ENCODE peak calls at places on chromosomes 6 and 20, in seven cellular contexts. Z is hepatocyte, G is astrocyte, D is GM23248, O is endothelial cell of umbilical vein, J is fibroblast of lung, B is K562. F is an unnamed sample.

GRCh38 chr20:38883081-38883980 is 42.9 kb upstream of the FAM83D start:
- DNase-seq in J (no peak), D (peak), O (no peak), B (no peak), G (no peak), Z (no peak), F (no peak)

GRCh38 chr6:11909696-11910132 is 102.4 kb upstream of the HIVEP1 start:
- DNase-seq in D (peak), G (peak), O (no peak), Z (no peak), B (no peak), J (no peak), F (peak)

GRCh38 chr6:96907498-96907897 is 9.8 kb upstream of the NDUFAF4 start:
- DNase-seq in O (no peak), J (peak), B (no peak), G (peak), D (peak), Z (no peak), F (no peak)

GRCh38 chr6:72649032-72649984 is 27.4 kb downstream of the KCNQ5 start:
- DNase-seq in G (peak), Z (no peak), B (no peak), D (peak), J (peak), O (peak), F (peak)

GRCh38 chr6:129007819-129008218 is 124.9 kb downstream of the LAMA2 start:
- DNase-seq in J (no peak), Z (no peak), G (no peak), D (no peak), O (no peak), B (no peak), F (no peak)

GRCh38 chr6:85346196-85346595 is 103.7 kb upstream of the NT5E start:
- DNase-seq in D (no peak), B (no peak), J (no peak), O (no peak), Z (no peak), G (no peak), F (no peak)

GRCh38 chr6:124947821-124948451 is 14.3 kb upstream of the RNF217 start:
- DNase-seq in O (no peak), Z (no peak), D (peak), G (peak), B (no peak), J (peak), F (peak)

GRCh38 chr6:30974488-30975252 is 8.8 kb upstream of the MUC21 start:
- DNase-seq in Z (no peak), D (no peak), B (peak), G (no peak), O (no peak), J (no peak), F (peak)

GRCh38 chr20:31573555-31574295 is 31.4 kb upstream of the ID1 start:
- DNase-seq in D (peak), B (peak), J (no peak), Z (peak), G (no peak), O (peak), F (no peak)

GRCh38 chr6:109660526-109660925 is 30.5 kb downstream of the AK9 start:
- DNase-seq in Z (no peak), D (no peak), B (no peak), G (no peak), J (no peak), O (no peak), F (peak)

GRCh38 chr20:45913105-45913504 is 1.1 kb upstream of the PLTP start:
- DNase-seq in J (no peak), D (peak), B (no peak), G (no peak), Z (no peak), O (peak), F (no peak)

GRCh38 chr6:88558981-88559380 is 392.8 kb upstream of the CNR1 start:
- DNase-seq in J (no peak), D (no peak), Z (no peak), G (no peak), B (no peak), O (no peak), F (no peak)

GRCh38 chr20:38072885-38073284 is 39.3 kb downstream of the RPRD1B start:
- DNase-seq in J (no peak), G (no peak), O (no peak), B (no peak), D (no peak), Z (no peak), F (no peak)

GRCh38 chr6:104753251-104753650 is 106.5 kb downstream of the HACE1 start:
- DNase-seq in Z (no peak), D (no peak), B (no peak), J (no peak), G (no peak), O (no peak), F (no peak)

GRCh38 chr6:73722318-73723060 is 26.5 kb downstream of the CD109 start:
- DNase-seq in B (no peak), Z (no peak), G (peak), J (peak), O (peak), D (peak), F (peak)

GRCh38 chr6:30875244-30876038 is 8.9 kb upstream of the DDR1 start:
- DNase-seq in J (no peak), Z (no peak), O (no peak), D (no peak), G (no peak), B (peak), F (no peak)

GRCh38 chr6:126661646-126662045 is 321.7 kb downstream of the CENPW start:
- DNase-seq in J (peak), Z (no peak), O (no peak), G (peak), B (no peak), D (peak), F (peak)

GRCh38 chr6:136037885-136038460 is 186.5 kb downstream of the PDE7B start:
- DNase-seq in B (no peak), O (peak), D (peak), G (peak), J (peak), Z (peak), F (no peak)

GRCh38 chr6:12208190-12208589 is 82.0 kb upstream of the EDN1 start:
- DNase-seq in J (no peak), Z (no peak), D (peak), O (peak), G (no peak), B (no peak), F (peak)

GRCh38 chr20:62219101-62219991 is 732 bp downstream of the HRH3 start:
- DNase-seq in Z (no peak), O (no peak), J (no peak), D (peak), B (no peak), G (no peak), F (peak)
- TF ChIP-seq EZH2 in Z (peak), O (peak), J (peak), D (no peak), B (no peak), G (peak), F (no peak)

GRCh38 chr6:52186480-52186879 is 305 bp downstream of the IL17A start:
- DNase-seq in O (no peak), G (no peak), Z (no peak), D (no peak), B (no peak), J (no peak), F (no peak)
- TF ChIP-seq EZH2 in O (no peak), G (no peak), Z (no peak), D (no peak), B (no peak), J (no peak), F (no peak)

GRCh38 chr6:113301651-113302050 is 555.5 kb upstream of the MARCKS start:
- DNase-seq in Z (no peak), O (no peak), B (no peak), G (no peak), D (peak), J (no peak), F (peak)

GRCh38 chr6:113308266-113308665 is 548.9 kb upstream of the MARCKS start:
- DNase-seq in Z (no peak), B (no peak), G (no peak), D (no peak), J (no peak), O (no peak), F (no peak)

GRCh38 chr6:113306552-113307145 is 550.5 kb upstream of the MARCKS start:
- DNase-seq in Z (peak), O (peak), D (peak), B (peak), G (no peak), J (peak), F (peak)
- TF ChIP-seq EZH2 in Z (no peak), O (no peak), D (no peak), B (no peak), G (no peak), J (no peak), F (no peak)

DNA sequence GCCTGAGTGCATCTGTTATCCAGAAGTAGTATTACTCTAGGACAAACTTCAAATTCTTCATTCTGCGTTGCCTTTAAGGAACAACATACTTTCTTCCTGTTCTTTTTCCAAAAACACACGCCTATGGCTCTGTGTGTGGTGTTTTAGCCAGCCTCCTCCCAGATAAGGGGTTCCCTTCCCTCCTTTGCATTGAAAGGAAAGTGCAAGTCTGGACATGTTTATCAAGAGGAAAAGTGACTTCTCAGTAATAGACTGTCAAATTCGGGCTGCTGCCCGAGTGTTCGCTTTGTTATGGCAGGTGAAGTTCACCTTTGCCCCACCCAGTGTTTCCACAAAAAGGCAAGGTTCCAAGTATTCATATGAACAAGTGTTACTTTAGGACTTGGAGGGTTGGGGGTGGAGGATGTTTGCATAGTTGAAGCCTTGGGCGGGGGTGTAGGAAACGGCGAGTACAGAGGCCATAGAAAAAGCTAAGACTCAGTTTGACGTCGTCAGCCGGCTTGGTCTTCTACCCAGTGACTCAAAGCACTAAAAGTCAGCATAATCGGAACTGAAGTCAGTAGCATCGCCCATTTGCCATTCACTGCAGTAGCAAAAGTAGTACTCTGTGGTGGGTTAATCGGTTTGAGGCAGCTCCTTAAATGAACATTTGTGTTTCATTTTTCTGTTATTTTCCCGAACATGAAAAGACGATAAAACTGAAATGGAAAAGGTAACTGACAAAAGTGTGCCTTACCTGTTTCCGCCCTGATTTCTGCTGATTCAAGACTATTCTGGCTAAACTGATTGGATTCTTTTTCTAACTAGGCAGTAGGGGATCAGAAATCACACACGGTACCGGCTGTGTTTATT is 12.5 kb downstream of the PRDM1 start:
- DNase-seq in Z (peak), D (peak), O (peak), B (peak), J (peak), G (peak), F (peak)
- TF ChIP-seq EZH2 in Z (no peak), D (no peak), O (no peak), B (no peak), J (no peak), G (no peak), F (no peak)

DNA sequence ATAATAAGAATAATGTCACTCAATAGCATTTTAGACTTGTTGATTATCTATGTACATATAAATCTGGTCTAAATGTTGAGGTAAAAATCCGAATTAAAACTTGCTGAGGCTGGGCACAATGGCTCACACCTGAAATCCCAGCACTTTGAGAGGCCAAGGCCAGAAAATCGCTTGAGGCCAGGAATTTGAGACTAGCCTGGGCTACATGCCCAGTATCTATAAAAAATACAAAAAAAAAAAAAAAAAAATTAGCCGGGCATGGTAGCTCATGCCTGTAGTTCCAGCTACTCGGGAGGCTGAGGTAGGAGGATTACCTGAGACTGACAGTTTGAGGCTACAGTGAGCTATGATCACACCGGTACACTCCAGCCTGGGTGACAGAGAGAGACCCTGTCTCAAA is 34.2 kb upstream of the SUPT3H start:
- DNase-seq in J (no peak), B (no peak), D (peak), G (no peak), Z (no peak), O (no peak), F (peak)
- TF ChIP-seq EZH2 in J (no peak), B (no peak), D (no peak), G (no peak), Z (no peak), O (no peak), F (no peak)

DNA sequence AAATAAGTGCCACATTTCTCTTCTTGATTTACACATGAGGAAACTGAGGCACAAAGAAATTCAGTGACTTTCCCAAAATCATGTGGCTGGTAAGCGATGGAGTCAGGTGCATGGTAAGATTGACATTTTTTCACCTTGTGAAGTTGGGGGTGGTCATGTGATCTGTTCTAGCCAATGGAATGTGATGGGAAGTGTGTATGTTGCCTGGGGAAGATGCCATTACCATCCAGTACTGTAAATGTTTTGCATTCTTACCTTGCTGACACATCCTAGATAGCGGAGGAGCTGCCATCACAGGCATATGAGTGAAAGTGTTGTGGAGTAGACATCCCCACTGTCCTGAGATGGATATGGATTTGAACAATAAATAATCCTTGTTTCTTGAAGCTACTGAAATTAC is 499.6 kb upstream of the SULF2 start:
- DNase-seq in J (no peak), Z (no peak), O (no peak), D (peak), G (peak), B (no peak), F (peak)
- TF ChIP-seq EZH2 in J (no peak), Z (no peak), O (no peak), D (no peak), G (no peak), B (no peak), F (no peak)

DNA sequence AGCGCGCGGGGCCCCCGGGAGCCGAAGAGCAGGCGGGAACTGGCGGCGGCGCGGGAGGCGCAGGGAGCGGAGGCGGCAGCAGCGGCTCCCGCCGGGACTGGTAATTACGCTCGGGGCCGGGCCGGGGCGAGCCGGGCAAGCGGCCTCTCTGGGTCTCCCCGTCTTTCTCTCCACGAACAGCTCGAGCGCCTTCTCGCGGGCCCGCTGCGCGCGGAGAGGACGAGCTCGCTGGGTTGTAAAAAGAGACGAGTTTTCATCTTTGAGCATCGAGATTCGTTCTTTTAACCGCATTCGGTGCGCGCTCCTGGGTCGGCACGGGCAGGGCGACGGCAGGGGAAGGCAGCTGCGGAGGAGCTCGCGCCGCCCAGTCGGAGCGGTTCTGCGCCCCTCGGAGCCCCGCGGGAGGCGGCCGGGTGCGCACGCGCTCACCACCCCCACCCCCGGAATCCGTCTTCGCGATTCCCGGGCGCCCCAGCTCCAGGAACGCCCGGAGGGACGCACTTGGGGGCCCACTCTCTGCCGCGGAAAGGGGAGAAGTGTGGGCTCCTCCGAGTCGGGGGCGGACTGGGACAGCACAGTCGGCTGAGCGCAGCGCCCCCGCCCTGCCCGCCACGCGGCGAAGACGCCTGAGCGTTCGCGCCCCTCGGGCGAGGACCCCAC is 38.0 kb downstream of the YTHDF1 start:
- DNase-seq in B (no peak), O (no peak), D (no peak), Z (no peak), G (no peak), J (no peak), F (no peak)
- TF ChIP-seq EZH2 in B (no peak), O (peak), D (peak), Z (peak), G (peak), J (peak), F (peak)

DNA sequence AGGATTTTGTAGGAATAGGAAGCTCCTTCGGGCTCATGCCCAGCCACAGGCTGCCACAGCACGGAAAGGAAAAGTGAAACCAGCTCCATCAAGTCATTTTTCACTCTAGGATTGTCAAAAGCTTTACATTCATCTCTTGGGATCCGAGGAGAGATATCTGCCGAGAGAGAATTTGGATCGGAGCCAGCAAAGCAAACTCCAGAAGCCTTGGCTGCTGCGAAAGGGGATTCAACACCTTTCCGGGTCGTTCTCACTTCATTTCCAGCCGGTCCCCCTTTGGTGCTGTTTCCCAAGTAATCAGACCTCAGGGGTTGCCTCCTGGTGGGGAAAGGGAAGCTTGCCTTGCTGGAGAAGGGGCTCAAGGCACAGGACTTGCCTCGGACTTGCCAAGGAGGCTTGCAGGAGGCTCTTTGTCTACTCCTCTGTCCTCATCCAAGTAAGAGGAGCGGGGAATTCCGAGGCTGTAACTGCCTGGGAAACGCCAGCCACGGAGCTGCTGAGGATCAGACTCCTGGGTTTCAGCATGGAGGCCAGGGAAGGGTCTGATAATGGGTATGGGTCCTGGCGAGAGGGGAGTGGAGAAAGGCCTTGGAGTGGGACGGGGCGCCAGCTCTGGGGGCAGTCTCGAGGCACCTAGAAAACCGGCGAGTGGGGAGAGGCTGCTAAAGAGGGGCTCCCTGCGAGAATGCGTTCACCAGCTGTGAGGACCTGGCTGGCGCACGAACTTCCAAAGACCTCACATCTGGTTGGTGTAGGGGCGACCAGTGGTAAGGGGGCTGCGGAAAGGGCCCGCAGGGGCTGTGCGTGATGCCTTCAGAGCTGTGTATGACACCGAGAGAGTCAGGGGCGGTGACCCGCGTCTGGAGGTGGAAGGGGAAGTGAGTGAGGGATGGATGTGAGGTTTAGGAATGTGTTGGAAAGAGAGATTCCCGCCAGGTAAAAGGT is 702 bp downstream of the ETV7 start:
- DNase-seq in B (peak), Z (peak), D (peak), O (peak), G (peak), J (peak), F (peak)
- TF ChIP-seq EZH2 in B (no peak), Z (no peak), D (no peak), O (no peak), G (no peak), J (no peak), F (no peak)

GRCh38 chr6:168319279-168320051 is at the start of gene DACT2:
- DNase-seq in O (no peak), B (no peak), Z (peak), G (no peak), J (no peak), D (no peak), F (no peak)
- TF ChIP-seq EZH2 in O (peak), B (no peak), Z (no peak), G (no peak), J (no peak), D (no peak), F (no peak)

F was measured in mammary epithelial cell.